ENCODE peak calls at places on chromosome 13, in nine cellular contexts. One of them, this sample, is unnamed.

GRCh38 chr13:21676611-21677021 is 5.7 kb downstream of the FGF9 start:
- DNase-seq in endothelial cell: peak; percentile 45
- DNase-seq in neural crest cell: no peak
- DNase-seq in type B pancreatic cell: no peak
- DNase-seq in DND-41: no peak
- DNase-seq in PC-3: no peak
- DNase-seq in ovary: no peak
- DNase-seq in cardiac muscle cell: no peak
- DNase-seq in activated B cell treated with CpG ODN at 0.5 μM for 24 hours: no peak
- DNase-seq in this sample: no peak

GRCh38 chr13:35704331-35704730 is 227.8 kb upstream of the MAB21L1 start:
- DNase-seq in endothelial cell: no peak
- DNase-seq in neural crest cell: no peak
- DNase-seq in type B pancreatic cell: no peak
- DNase-seq in DND-41: no peak
- DNase-seq in PC-3: peak; percentile 17
- DNase-seq in ovary: no peak
- DNase-seq in cardiac muscle cell: no peak
- DNase-seq in activated B cell treated with CpG ODN at 0.5 μM for 24 hours: no peak
- DNase-seq in this sample: no peak

GRCh38 chr13:25654332-25654731 is 282.6 kb downstream of the ATP8A2 start:
- DNase-seq in endothelial cell: no peak
- DNase-seq in neural crest cell: no peak
- DNase-seq in type B pancreatic cell: no peak
- DNase-seq in DND-41: no peak
- DNase-seq in PC-3: peak; percentile 58
- DNase-seq in ovary: no peak
- DNase-seq in cardiac muscle cell: no peak
- DNase-seq in activated B cell treated with CpG ODN at 0.5 μM for 24 hours: no peak
- DNase-seq in this sample: no peak

GRCh38 chr13:24184265-24184841 is 23.8 kb downstream of the SPATA13 start:
- DNase-seq in endothelial cell: no peak
- DNase-seq in neural crest cell: no peak
- DNase-seq in type B pancreatic cell: no peak
- DNase-seq in DND-41: no peak
- DNase-seq in PC-3: no peak
- DNase-seq in ovary: no peak
- DNase-seq in cardiac muscle cell: no peak
- DNase-seq in activated B cell treated with CpG ODN at 0.5 μM for 24 hours: no peak
- DNase-seq in this sample: no peak

GRCh38 chr13:73767747-73768315 is 366.4 kb downstream of the KLF12 start:
- DNase-seq in endothelial cell: peak; percentile 24
- DNase-seq in neural crest cell: peak; percentile 3
- DNase-seq in type B pancreatic cell: no peak
- DNase-seq in DND-41: peak; percentile 29
- DNase-seq in PC-3: peak; percentile 27
- DNase-seq in ovary: no peak
- DNase-seq in cardiac muscle cell: no peak
- DNase-seq in activated B cell treated with CpG ODN at 0.5 μM for 24 hours: no peak
- DNase-seq in this sample: no peak

GRCh38 chr13:50080856-50081105 is 65.5 kb downstream of the KCNRG start:
- DNase-seq in endothelial cell: no peak
- DNase-seq in neural crest cell: no peak
- DNase-seq in type B pancreatic cell: no peak
- DNase-seq in DND-41: no peak
- DNase-seq in PC-3: no peak
- DNase-seq in ovary: no peak
- DNase-seq in cardiac muscle cell: no peak
- DNase-seq in activated B cell treated with CpG ODN at 0.5 μM for 24 hours: no peak
- DNase-seq in this sample: no peak

GRCh38 chr13:109605846-109606245 is 180.5 kb downstream of the IRS2 start:
- DNase-seq in endothelial cell: no peak
- DNase-seq in neural crest cell: no peak
- DNase-seq in type B pancreatic cell: no peak
- DNase-seq in DND-41: no peak
- DNase-seq in PC-3: no peak
- DNase-seq in ovary: no peak
- DNase-seq in cardiac muscle cell: no peak
- DNase-seq in activated B cell treated with CpG ODN at 0.5 μM for 24 hours: no peak
- DNase-seq in this sample: no peak

GRCh38 chr13:110820311-110820710 is 94.6 kb downstream of the ANKRD10 start:
- DNase-seq in endothelial cell: no peak
- DNase-seq in neural crest cell: no peak
- DNase-seq in type B pancreatic cell: no peak
- DNase-seq in DND-41: no peak
- DNase-seq in PC-3: no peak
- DNase-seq in ovary: no peak
- DNase-seq in cardiac muscle cell: no peak
- DNase-seq in activated B cell treated with CpG ODN at 0.5 μM for 24 hours: no peak
- DNase-seq in this sample: no peak

GRCh38 chr13:69903081-69903480 is 204.5 kb upstream of the ATXN8OS start:
- DNase-seq in endothelial cell: no peak
- DNase-seq in neural crest cell: no peak
- DNase-seq in type B pancreatic cell: no peak
- DNase-seq in DND-41: no peak
- DNase-seq in PC-3: no peak
- DNase-seq in ovary: no peak
- DNase-seq in cardiac muscle cell: no peak
- DNase-seq in activated B cell treated with CpG ODN at 0.5 μM for 24 hours: no peak
- DNase-seq in this sample: no peak

GRCh38 chr13:31951215-31951678 is 80.3 kb upstream of the FRY start:
- DNase-seq in endothelial cell: no peak
- DNase-seq in neural crest cell: no peak
- DNase-seq in type B pancreatic cell: no peak
- DNase-seq in DND-41: no peak
- DNase-seq in PC-3: peak; percentile 53
- DNase-seq in ovary: no peak
- DNase-seq in cardiac muscle cell: no peak
- DNase-seq in activated B cell treated with CpG ODN at 0.5 μM for 24 hours: peak; percentile 34
- DNase-seq in this sample: no peak

GRCh38 chr13:46712524-46712923 is 84.4 kb downstream of the ESD start:
- DNase-seq in endothelial cell: no peak
- DNase-seq in neural crest cell: no peak
- DNase-seq in type B pancreatic cell: no peak
- DNase-seq in DND-41: no peak
- DNase-seq in PC-3: no peak
- DNase-seq in ovary: no peak
- DNase-seq in cardiac muscle cell: no peak
- DNase-seq in activated B cell treated with CpG ODN at 0.5 μM for 24 hours: no peak
- DNase-seq in this sample: no peak

GRCh38 chr13:57640582-57640981 is 9.0 kb downstream of the PCDH17 start:
- DNase-seq in endothelial cell: no peak
- DNase-seq in neural crest cell: no peak
- DNase-seq in type B pancreatic cell: no peak
- DNase-seq in DND-41: no peak
- DNase-seq in PC-3: no peak
- DNase-seq in ovary: no peak
- DNase-seq in cardiac muscle cell: peak; percentile 13
- DNase-seq in activated B cell treated with CpG ODN at 0.5 μM for 24 hours: no peak
- DNase-seq in this sample: no peak

GRCh38 chr13:19959141-19959830 is 759 bp downstream of the ZMYM2 start:
- DNase-seq in endothelial cell: peak; percentile 59
- DNase-seq in neural crest cell: peak; percentile 45
- DNase-seq in type B pancreatic cell: peak; percentile 76
- DNase-seq in DND-41: peak; percentile 71
- DNase-seq in PC-3: peak; percentile 27
- DNase-seq in ovary: peak; percentile 71
- DNase-seq in cardiac muscle cell: peak; percentile 61
- DNase-seq in activated B cell treated with CpG ODN at 0.5 μM for 24 hours: peak; percentile 67
- DNase-seq in this sample: peak; percentile 39

GRCh38 chr13:50707533-50708096 is 135.9 kb downstream of the DLEU7 start:
- DNase-seq in endothelial cell: no peak
- DNase-seq in neural crest cell: no peak
- DNase-seq in type B pancreatic cell: no peak
- DNase-seq in DND-41: peak; percentile 52
- DNase-seq in PC-3: no peak
- DNase-seq in ovary: no peak
- DNase-seq in cardiac muscle cell: no peak
- DNase-seq in activated B cell treated with CpG ODN at 0.5 μM for 24 hours: no peak
- DNase-seq in this sample: no peak

GRCh38 chr13:82791035-82791434 is 1091.2 kb downstream of the SLITRK1 start:
- DNase-seq in endothelial cell: no peak
- DNase-seq in neural crest cell: no peak
- DNase-seq in type B pancreatic cell: no peak
- DNase-seq in DND-41: no peak
- DNase-seq in PC-3: peak; percentile 2
- DNase-seq in ovary: no peak
- DNase-seq in cardiac muscle cell: no peak
- DNase-seq in activated B cell treated with CpG ODN at 0.5 μM for 24 hours: no peak
- DNase-seq in this sample: no peak

GRCh38 chr13:29513981-29514719 is 81.3 kb downstream of the SLC7A1 start:
- DNase-seq in endothelial cell: no peak
- DNase-seq in neural crest cell: no peak
- DNase-seq in type B pancreatic cell: no peak
- DNase-seq in DND-41: no peak
- DNase-seq in PC-3: no peak
- DNase-seq in ovary: no peak
- DNase-seq in cardiac muscle cell: no peak
- DNase-seq in activated B cell treated with CpG ODN at 0.5 μM for 24 hours: no peak
- DNase-seq in this sample: no peak

GRCh38 chr13:99224019-99224418 is 23.4 kb downstream of the UBAC2 start:
- DNase-seq in endothelial cell: no peak
- DNase-seq in neural crest cell: no peak
- DNase-seq in type B pancreatic cell: no peak
- DNase-seq in DND-41: no peak
- DNase-seq in PC-3: no peak
- DNase-seq in ovary: no peak
- DNase-seq in cardiac muscle cell: no peak
- DNase-seq in activated B cell treated with CpG ODN at 0.5 μM for 24 hours: no peak
- DNase-seq in this sample: no peak

GRCh38 chr13:53201454-53202225 is 173.0 kb downstream of the OLFM4 start:
- DNase-seq in endothelial cell: peak; percentile 10
- DNase-seq in neural crest cell: peak; percentile 44
- DNase-seq in type B pancreatic cell: peak; percentile 71
- DNase-seq in DND-41: no peak
- DNase-seq in PC-3: no peak
- DNase-seq in ovary: no peak
- DNase-seq in cardiac muscle cell: peak; percentile 7
- DNase-seq in activated B cell treated with CpG ODN at 0.5 μM for 24 hours: no peak
- DNase-seq in this sample: peak; percentile 23

GRCh38 chr13:48975926-48976676 is 389 bp downstream of the FNDC3A start:
- DNase-seq in endothelial cell: peak; percentile 75
- DNase-seq in neural crest cell: peak; percentile 68
- DNase-seq in type B pancreatic cell: peak; percentile 84
- DNase-seq in DND-41: peak; percentile 86
- DNase-seq in PC-3: peak; percentile 69
- DNase-seq in ovary: peak; percentile 83
- DNase-seq in cardiac muscle cell: peak; percentile 84
- DNase-seq in activated B cell treated with CpG ODN at 0.5 μM for 24 hours: peak; percentile 79
- DNase-seq in this sample: peak; percentile 69
- TF ChIP-seq CTCF in endothelial cell: no peak
- TF ChIP-seq CTCF in neural crest cell: no peak
- TF ChIP-seq CTCF in type B pancreatic cell: no peak
- TF ChIP-seq CTCF in DND-41: peak; percentile 31
- TF ChIP-seq CTCF in PC-3: no peak
- TF ChIP-seq CTCF in ovary: no peak
- TF ChIP-seq CTCF in cardiac muscle cell: no peak
- TF ChIP-seq CTCF in activated B cell treated with CpG ODN at 0.5 μM for 24 hours: no peak
- TF ChIP-seq CTCF in this sample: peak; percentile 22

GRCh38 chr13:95659500-95659899 is 15.0 kb upstream of the DZIP1 start:
- DNase-seq in endothelial cell: no peak
- DNase-seq in neural crest cell: no peak
- DNase-seq in type B pancreatic cell: no peak
- DNase-seq in DND-41: no peak
- DNase-seq in PC-3: no peak
- DNase-seq in ovary: no peak
- DNase-seq in cardiac muscle cell: no peak
- DNase-seq in activated B cell treated with CpG ODN at 0.5 μM for 24 hours: no peak
- DNase-seq in this sample: no peak

GRCh38 chr13:95656386-95657015 is 12.0 kb upstream of the DZIP1 start:
- DNase-seq in endothelial cell: no peak
- DNase-seq in neural crest cell: no peak
- DNase-seq in type B pancreatic cell: no peak
- DNase-seq in DND-41: no peak
- DNase-seq in PC-3: no peak
- DNase-seq in ovary: no peak
- DNase-seq in cardiac muscle cell: peak; percentile 43
- DNase-seq in activated B cell treated with CpG ODN at 0.5 μM for 24 hours: no peak
- DNase-seq in this sample: no peak

GRCh38 chr13:95660981-95661581 is 15.9 kb upstream of the DNAJC3 start:
- DNase-seq in endothelial cell: peak; percentile 14
- DNase-seq in neural crest cell: no peak
- DNase-seq in type B pancreatic cell: no peak
- DNase-seq in DND-41: peak; percentile 21
- DNase-seq in PC-3: peak; percentile 64
- DNase-seq in ovary: no peak
- DNase-seq in cardiac muscle cell: peak; percentile 68
- DNase-seq in activated B cell treated with CpG ODN at 0.5 μM for 24 hours: no peak
- DNase-seq in this sample: no peak
- TF ChIP-seq CTCF in endothelial cell: peak; percentile 80
- TF ChIP-seq CTCF in neural crest cell: peak; percentile 78
- TF ChIP-seq CTCF in type B pancreatic cell: peak; percentile 79
- TF ChIP-seq CTCF in DND-41: peak; percentile 64
- TF ChIP-seq CTCF in PC-3: peak; percentile 61
- TF ChIP-seq CTCF in ovary: no peak
- TF ChIP-seq CTCF in cardiac muscle cell: peak; percentile 61
- TF ChIP-seq CTCF in activated B cell treated with CpG ODN at 0.5 μM for 24 hours: no peak
- TF ChIP-seq CTCF in this sample: peak; percentile 73

DNA sequence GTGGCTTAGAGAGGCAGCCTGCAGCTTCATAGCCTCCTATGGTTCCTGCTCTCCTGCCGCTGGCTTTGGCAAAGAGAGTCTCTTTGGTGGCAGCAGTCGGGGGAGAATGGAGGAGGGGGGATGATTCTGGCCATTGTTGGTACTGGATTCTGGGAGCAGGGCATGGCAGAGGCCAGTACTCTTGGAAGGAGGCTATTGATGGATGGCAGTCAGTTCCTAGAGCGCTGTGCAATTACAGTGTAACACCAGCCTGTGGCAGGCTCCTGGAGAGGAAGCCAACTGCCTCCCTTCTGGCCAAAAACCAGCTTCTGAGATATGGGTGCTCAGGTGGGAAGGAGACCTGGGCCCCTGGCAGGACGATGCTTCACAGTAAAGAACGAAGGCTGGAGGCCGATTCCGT is 47.9 kb upstream of the TMTC4 start:
- DNase-seq in endothelial cell: no peak
- DNase-seq in neural crest cell: no peak
- DNase-seq in type B pancreatic cell: no peak
- DNase-seq in DND-41: no peak
- DNase-seq in PC-3: no peak
- DNase-seq in ovary: no peak
- DNase-seq in cardiac muscle cell: no peak
- DNase-seq in activated B cell treated with CpG ODN at 0.5 μM for 24 hours: no peak
- DNase-seq in this sample: no peak
- TF ChIP-seq CTCF in endothelial cell: no peak
- TF ChIP-seq CTCF in neural crest cell: no peak
- TF ChIP-seq CTCF in type B pancreatic cell: no peak
- TF ChIP-seq CTCF in DND-41: no peak
- TF ChIP-seq CTCF in PC-3: no peak
- TF ChIP-seq CTCF in ovary: no peak
- TF ChIP-seq CTCF in cardiac muscle cell: no peak
- TF ChIP-seq CTCF in activated B cell treated with CpG ODN at 0.5 μM for 24 hours: no peak
- TF ChIP-seq CTCF in this sample: no peak

DNA sequence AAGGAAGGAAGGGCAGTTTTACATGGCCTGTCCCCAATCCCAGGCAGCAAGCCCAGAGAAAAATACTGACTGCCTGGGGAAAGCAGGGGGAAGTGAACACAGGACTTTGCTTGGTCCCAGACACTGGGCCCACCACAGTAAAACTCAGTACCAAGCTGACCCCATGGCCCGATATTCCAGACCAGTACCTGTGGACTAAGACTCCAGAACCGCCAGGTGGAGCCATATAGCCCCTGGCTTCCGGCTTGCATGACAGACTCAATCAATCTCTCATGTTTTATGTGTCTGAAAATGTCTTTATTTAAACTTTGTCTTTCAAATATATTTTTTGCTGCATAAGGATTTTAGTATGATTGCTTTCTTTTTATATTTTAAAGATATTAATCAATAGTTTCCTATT is 767.9 kb upstream of the SLITRK6 start:
- DNase-seq in endothelial cell: no peak
- DNase-seq in neural crest cell: no peak
- DNase-seq in type B pancreatic cell: no peak
- DNase-seq in DND-41: no peak
- DNase-seq in PC-3: peak; percentile 10
- DNase-seq in ovary: no peak
- DNase-seq in cardiac muscle cell: no peak
- DNase-seq in activated B cell treated with CpG ODN at 0.5 μM for 24 hours: no peak
- DNase-seq in this sample: no peak
- TF ChIP-seq CTCF in endothelial cell: no peak
- TF ChIP-seq CTCF in neural crest cell: no peak
- TF ChIP-seq CTCF in type B pancreatic cell: peak; percentile 21
- TF ChIP-seq CTCF in DND-41: peak; percentile 29
- TF ChIP-seq CTCF in PC-3: peak; percentile 45
- TF ChIP-seq CTCF in ovary: no peak
- TF ChIP-seq CTCF in cardiac muscle cell: peak; percentile 16
- TF ChIP-seq CTCF in activated B cell treated with CpG ODN at 0.5 μM for 24 hours: no peak
- TF ChIP-seq CTCF in this sample: peak; percentile 47